ENCODE peak calls at places on chromosomes 11 and 22, in six cellular contexts. P, Q, B, A, R and E are unnamed samples.

GRCh38 chr22:22410121-22410520 is 98.4 kb downstream of the ZNF280B start:
- DNase-seq in P (no peak), Q (peak; percentile 61), B (no peak), A (no peak), R (no peak), E (peak; percentile 58)

GRCh38 chr11:9838961-9839360 is 175.1 kb downstream of the SWAP70 start:
- DNase-seq in P (no peak), Q (no peak), B (no peak), A (no peak), R (no peak), E (peak; percentile 30)

GRCh38 chr22:24871611-24872205 is 65.7 kb downstream of the SGSM1 start:
- DNase-seq in P (no peak), Q (no peak), B (no peak), A (no peak), R (no peak), E (no peak)

GRCh38 chr11:99160447-99160846 is 139.7 kb downstream of the CNTN5 start:
- DNase-seq in P (no peak), Q (no peak), B (no peak), A (no peak), R (no peak), E (no peak)

GRCh38 chr11:66936326-66936725 is 21.9 kb downstream of the PC start:
- DNase-seq in P (no peak), Q (no peak), B (no peak), A (no peak), R (no peak), E (no peak)

GRCh38 chr22:29661355-29661754 is 57.9 kb downstream of the NF2 start:
- DNase-seq in P (no peak), Q (no peak), B (no peak), A (no peak), R (no peak), E (no peak)

GRCh38 chr22:48884292-48884691 is 943.4 kb downstream of the BRD1 start:
- DNase-seq in P (no peak), Q (peak; percentile 13), B (no peak), A (no peak), R (no peak), E (no peak)

GRCh38 chr11:17668166-17668565 is 51.2 kb upstream of the MYOD1 start:
- DNase-seq in P (no peak), Q (no peak), B (no peak), A (no peak), R (no peak), E (no peak)

GRCh38 chr22:36383110-36383581 is 4.6 kb downstream of the MYH9 start:
- DNase-seq in P (no peak), Q (no peak), B (no peak), A (no peak), R (no peak), E (peak; percentile 70)

GRCh38 chr11:65095427-65095826 is 587 bp upstream of the VPS51 start:
- DNase-seq in P (no peak), Q (no peak), B (no peak), A (no peak), R (no peak), E (no peak)

GRCh38 chr11:64013141-64013896 is 22.4 kb upstream of the FLRT1 start:
- DNase-seq in P (no peak), Q (no peak), B (no peak), A (no peak), R (no peak), E (no peak)

GRCh38 chr11:64016512-64016911 is 19.2 kb upstream of the FLRT1 start:
- DNase-seq in P (no peak), Q (no peak), B (no peak), A (no peak), R (no peak), E (no peak)

GRCh38 chr11:64015935-64016468 is 19.7 kb upstream of the FLRT1 start:
- DNase-seq in P (no peak), Q (no peak), B (no peak), A (no peak), R (no peak), E (no peak)

GRCh38 chr11:64014361-64014760 is 21.4 kb upstream of the FLRT1 start:
- DNase-seq in P (no peak), Q (no peak), B (no peak), A (no peak), R (no peak), E (no peak)

DNA sequence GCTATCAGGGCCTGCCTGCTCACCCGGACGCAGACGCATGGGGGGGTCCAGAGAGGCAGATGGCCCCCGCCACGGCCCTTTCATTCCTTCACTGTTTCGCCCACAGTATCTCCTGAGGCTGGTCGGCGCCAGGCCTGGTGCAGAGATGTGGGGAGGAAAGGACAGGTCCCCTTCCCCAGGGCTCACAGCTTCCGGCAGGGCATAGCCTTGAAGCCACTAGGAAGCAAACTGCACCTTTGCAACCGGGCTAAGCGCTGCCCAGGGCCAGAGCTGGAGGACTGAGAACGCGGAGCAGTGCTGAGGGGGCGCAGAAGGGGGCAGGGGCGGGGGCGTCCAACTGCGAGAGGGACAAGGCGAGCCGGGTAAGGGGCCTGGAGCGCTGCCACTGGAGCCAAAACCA is 20.2 kb upstream of the FLRT1 start:
- DNase-seq in P (no peak), Q (no peak), B (no peak), A (no peak), R (no peak), E (no peak)
- H3K27me3 ChIP-seq in P (no peaks in the 10 kb centered on the region), Q (no peaks in the 10 kb centered on the region), B (no peaks in the 10 kb centered on the region), A (no peaks in the 10 kb centered on the region), R (no peaks in the 10 kb centered on the region), E (no peaks in the 10 kb centered on the region)

GRCh38 chr11:62682518-62682917 is 3.6 kb upstream of the UBXN1 start:
- DNase-seq in P (no peak), Q (no peak), B (no peak), A (no peak), R (no peak), E (no peak)

GRCh38 chr11:62678433-62678769 is 472 bp downstream of the UBXN1 start:
- DNase-seq in P (no peak), Q (no peak), B (no peak), A (no peak), R (no peak), E (no peak)

GRCh38 chr11:62677709-62678108 is 1.2 kb downstream of the UBXN1 start:
- DNase-seq in P (no peak), Q (no peak), B (no peak), A (no peak), R (no peak), E (no peak)

GRCh38 chr11:62678770-62679696 is at the start of gene UBXN1:
- DNase-seq in P (peak; percentile 81), Q (peak; percentile 96), B (peak; percentile 91), A (peak; percentile 87), R (peak; percentile 98), E (peak; percentile 86)

DNA sequence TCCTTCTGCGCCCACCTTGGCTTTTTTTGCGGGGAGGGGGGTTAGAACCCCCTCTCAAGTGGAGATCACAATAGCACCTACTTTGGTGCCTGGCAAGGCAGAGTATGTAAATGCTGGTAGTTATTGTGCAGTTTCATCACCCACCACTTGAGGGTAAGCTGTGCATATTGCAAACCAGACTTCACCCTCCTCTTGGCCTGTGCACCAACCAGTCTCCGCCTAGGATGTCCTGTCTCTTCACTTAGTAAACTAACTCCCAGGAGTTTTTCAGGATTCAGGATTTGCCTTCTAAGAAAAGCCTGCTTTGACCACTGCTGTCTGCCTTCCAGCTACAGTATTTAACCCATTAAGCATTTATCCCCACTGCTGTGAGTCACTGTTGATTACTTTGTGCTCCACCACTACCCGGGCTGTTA is 2.0 kb upstream of the UBXN1 start:
- DNase-seq in P (no peak), Q (peak; percentile 71), B (peak; percentile 51), A (no peak), R (peak; percentile 89), E (no peak)
- TF ChIP-seq CTCF in P (no peak), Q (peak; percentile 54), B (peak; percentile 56), A (peak; percentile 26), R (peak; percentile 66), E (peak; percentile 65)

GRCh38 chr22:46684706-46685105 is 53.3 kb downstream of the CERK start:
- DNase-seq in P (no peak), Q (no peak), B (no peak), A (no peak), R (no peak), E (peak; percentile 56)
- H3K4me3 ChIP-seq in P (no peak overlapping the region), Q (no peak overlapping the region), B (no peak overlapping the region), A (no peak overlapping the region), R (no peak overlapping the region), E (no peak overlapping the region)

GRCh38 chr11:27699926-27700350 is 317 bp downstream of the BDNF start:
- DNase-seq in P (no peak), Q (peak; percentile 45), B (no peak), A (no peak), R (no peak), E (no peak)
- H3K27me3 ChIP-seq in P (peaks cover 33% of the 10 kb centered on the region), Q (peaks cover 15% of the 10 kb centered on the region), B (no peaks in the 10 kb centered on the region), A (no peaks in the 10 kb centered on the region), R (peaks cover 97% of the 10 kb centered on the region), E (peaks cover 2% of the 10 kb centered on the region)